ENCODE peak calls at places on chromosomes 2 and 18, in four cellular contexts. R is PC-3, H is neural progenitor cell, M is hepatocyte. Y is an unnamed sample. For H3K27me3, the result is how much of the 10 kb centered on the place peaks cover.

GRCh38 chr2:98157557-98157956 is 70.6 kb downstream of the VWA3B start:
- DNase-seq in R (peak), H (peak), M (no peak), Y (peak)

GRCh38 chr2:3649581-3649980 is 8.4 kb upstream of the ALLC start:
- DNase-seq in R (no peak), H (no peak), M (no peak), Y (no peak)

GRCh38 chr2:223797811-223798721 is 39.3 kb downstream of the AP1S3 start:
- DNase-seq in R (peak), H (peak), M (peak), Y (peak)

GRCh38 chr18:79321625-79322024 is 74.1 kb upstream of the NFATC1 start:
- DNase-seq in M (no peak), H (no peak), R (no peak), Y (no peak)

GRCh38 chr2:45178854-45179253 is 169.6 kb upstream of the SIX2 start:
- DNase-seq in R (peak), M (no peak), H (no peak), Y (no peak)

GRCh38 chr2:161273038-161273760 is 35.0 kb upstream of the PSMD14 start:
- DNase-seq in H (peak), R (peak), M (peak), Y (peak)

GRCh38 chr2:191678437-191679110 is 638 bp downstream of the NABP1 start:
- DNase-seq in H (peak), M (peak), R (peak), Y (peak)

GRCh38 chr2:172427256-172427989 is at the start of gene ITGA6:
- DNase-seq in M (peak), H (peak), R (peak), Y (peak)

GRCh38 chr2:70140978-70141753 is 49.7 kb downstream of the C2orf42 start:
- DNase-seq in R (peak), H (peak), M (peak), Y (peak)

GRCh38 chr2:231287696-231288095 is 89.3 kb downstream of the ARMC9 start:
- DNase-seq in M (no peak), R (no peak), H (no peak), Y (no peak)

GRCh38 chr2:74497777-74498499 is 1.5 kb downstream of the LBX2 start:
- DNase-seq in M (no peak), H (peak), R (no peak), Y (peak)

GRCh38 chr2:20514596-20515269 is 67.9 kb downstream of the RHOB start:
- DNase-seq in H (no peak), M (peak), R (peak), Y (peak)

GRCh38 chr18:67216846-67217245 is 299.7 kb downstream of the DSEL start:
- DNase-seq in H (no peak), R (no peak), M (no peak), Y (no peak)

GRCh38 chr2:76672798-76673197 is 849.4 kb downstream of the LRRTM4 start:
- DNase-seq in H (no peak), R (no peak), M (no peak), Y (no peak)

GRCh38 chr18:59308201-59309014 is 10.0 kb downstream of the CPLX4 start:
- DNase-seq in H (peak), M (peak), R (peak), Y (peak)

GRCh38 chr2:217792611-217793527 is 209.9 kb downstream of the TNS1 start:
- DNase-seq in R (no peak), H (no peak), M (no peak), Y (no peak)

GRCh38 chr2:39780825-39781600 is 2.0 kb upstream of the THUMPD2 start:
- DNase-seq in R (no peak), H (no peak), M (no peak), Y (no peak)

GRCh38 chr18:76487076-76487475 is 8.0 kb downstream of the ZNF516 start:
- DNase-seq in R (no peak), H (no peak), M (no peak), Y (no peak)

GRCh38 chr18:7567487-7568425 is 640 bp downstream of the PTPRM start:
- DNase-seq in M (peak), R (peak), H (peak), Y (peak)

GRCh38 chr2:107025291-107025857 is 139.4 kb upstream of the ST6GAL2 start:
- DNase-seq in H (no peak), M (no peak), R (no peak), Y (no peak)

GRCh38 chr2:107027797-107028196 is 141.8 kb upstream of the ST6GAL2 start:
- DNase-seq in M (no peak), H (no peak), R (no peak), Y (no peak)

GRCh38 chr2:107027205-107027604 is 141.2 kb upstream of the ST6GAL2 start:
- DNase-seq in M (no peak), R (peak), H (no peak), Y (no peak)

GRCh38 chr2:107020386-107020785 is 134.4 kb upstream of the ST6GAL2 start:
- DNase-seq in M (no peak), H (no peak), R (no peak), Y (no peak)

GRCh38 chr2:107025869-107026380 is 140.0 kb upstream of the ST6GAL2 start:
- DNase-seq in R (peak), M (peak), H (no peak), Y (no peak)
- TF ChIP-seq EZH2phosphoT487 in R (no peak), M (no peak), H (no peak), Y (no peak)

GRCh38 chr18:33579147-33579867 is 1.3 kb downstream of the ASXL3 start:
- DNase-seq in M (peak), H (peak), R (no peak), Y (peak)
- TF ChIP-seq EZH2 in M (no peak), H (peak), R (no peak), Y (peak)

GRCh38 chr2:240717181-240717641 is 25.5 kb downstream of the AQP12A start:
- DNase-seq in H (no peak), R (no peak), M (no peak), Y (no peak)
- H3K27me3 ChIP-seq in H (under half), R (half or more), M (under half), Y (under half)

GRCh38 chr2:64498438-64498837 is 25.7 kb upstream of the AFTPH start:
- DNase-seq in M (no peak), R (no peak), H (no peak), Y (no peak)

GRCh38 chr2:64504774-64505720 is 19.1 kb upstream of the AFTPH start:
- DNase-seq in M (no peak), R (no peak), H (no peak), Y (no peak)

GRCh38 chr2:64502860-64503259 is 21.3 kb upstream of the AFTPH start:
- DNase-seq in M (no peak), R (no peak), H (no peak), Y (no peak)

GRCh38 chr2:64500549-64500948 is 23.6 kb upstream of the AFTPH start:
- DNase-seq in M (no peak), R (no peak), H (no peak), Y (no peak)
- TF ChIP-seq EZH2phosphoT487 in M (no peak), R (no peak), H (no peak), Y (no peak)

GRCh38 chr2:237625777-237626176 is 1.6 kb upstream of the LRRFIP1 start:
- DNase-seq in H (no peak), R (no peak), M (no peak), Y (no peak)

GRCh38 chr2:237628482-237629187 is 1.2 kb downstream of the LRRFIP1 start:
- DNase-seq in M (no peak), H (no peak), R (no peak), Y (no peak)

GRCh38 chr2:237627463-237628321 is at the start of gene LRRFIP1:
- DNase-seq in H (peak), M (peak), R (peak), Y (peak)

GRCh38 chr2:237625216-237625705 is 2.1 kb upstream of the LRRFIP1 start:
- DNase-seq in M (no peak), R (no peak), H (no peak), Y (no peak)

DNA sequence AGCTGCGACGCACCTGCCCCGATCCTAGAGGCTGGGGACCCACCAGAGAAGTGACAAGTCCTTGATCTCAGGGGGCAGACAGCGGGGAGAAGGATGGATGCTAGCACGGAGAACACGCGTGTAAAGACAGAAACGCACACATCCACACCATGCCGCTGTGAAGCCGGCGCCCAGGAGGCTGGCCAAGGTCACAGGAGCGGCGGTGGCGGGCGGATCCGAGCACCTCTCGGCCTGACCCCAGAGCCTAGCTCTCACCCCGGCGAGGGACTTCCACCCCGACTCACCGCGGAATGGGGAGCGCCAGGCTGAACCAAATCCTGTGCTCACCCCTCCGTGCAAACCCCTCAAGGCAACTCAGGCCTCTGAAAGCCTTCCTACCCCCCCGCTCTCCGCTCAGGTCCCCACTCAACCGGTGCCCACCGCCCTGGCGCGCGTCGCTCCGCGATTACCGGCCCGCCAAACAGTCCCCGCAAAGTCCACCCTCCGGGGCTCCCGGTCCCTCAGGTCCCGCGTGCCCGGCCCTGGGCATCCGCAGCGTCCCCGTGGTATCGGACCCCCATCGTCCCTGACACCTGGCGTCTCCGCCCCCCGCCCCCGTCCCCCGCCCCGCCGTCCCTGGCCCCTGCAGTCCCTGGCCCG is 455 bp upstream of the LRRFIP1 start:
- DNase-seq in H (peak), R (no peak), M (no peak), Y (peak)
- TF ChIP-seq EZH2 in H (peak), R (no peak), M (no peak), Y (peak)

GRCh38 chr18:5894215-5894612 is 1.1 kb downstream of the TMEM200C start:
- DNase-seq in H (no peak), M (no peak), R (no peak), Y (no peak)

GRCh38 chr18:5892772-5893431 is 2.4 kb downstream of the TMEM200C start:
- DNase-seq in R (no peak), H (no peak), M (no peak), Y (no peak)

GRCh38 chr18:5890261-5890605 is 5.1 kb downstream of the TMEM200C start:
- DNase-seq in H (no peak), M (no peak), R (peak), Y (peak)

GRCh38 chr18:5890606-5891360 is 4.5 kb downstream of the TMEM200C start:
- DNase-seq in H (peak), R (peak), M (peak), Y (peak)

GRCh38 chr18:5891361-5892215 is 3.7 kb downstream of the TMEM200C start:
- DNase-seq in M (no peak), H (no peak), R (no peak), Y (peak)
- H3K27me3 ChIP-seq in M (half or more), H (half or more), R (under half), Y (half or more)